ENCODE peak calls at places on chromosomes 16 and 17, in six cellular contexts. One of them, this sample, is unnamed.

GRCh38 chr17:17305282-17305801 is 2.2 kb downstream of the NT5M start:
- DNase-seq in lung: no peak
- DNase-seq in stomach: no peak
- DNase-seq in DND-41: peak; percentile 82
- DNase-seq in naive thymus-derived CD4-positive, alpha-beta T cell: peak; percentile 58
- DNase-seq in Karpas-422: peak; percentile 91
- DNase-seq in this sample: peak; percentile 36

GRCh38 chr17:74822329-74823175 is 37.1 kb downstream of the GRIN2C start:
- DNase-seq in lung: no peak
- DNase-seq in Karpas-422: no peak
- DNase-seq in naive thymus-derived CD4-positive, alpha-beta T cell: no peak
- DNase-seq in stomach: no peak
- DNase-seq in DND-41: no peak
- DNase-seq in this sample: peak; percentile 14

GRCh38 chr17:15233022-15233805 is 31.9 kb downstream of the PMP22 start:
- DNase-seq in lung: no peak
- DNase-seq in stomach: no peak
- DNase-seq in DND-41: no peak
- DNase-seq in Karpas-422: peak; percentile 61
- DNase-seq in naive thymus-derived CD4-positive, alpha-beta T cell: no peak
- DNase-seq in this sample: no peak

GRCh38 chr17:81121841-81122733 is 43.2 kb upstream of the PVALEF start:
- DNase-seq in lung: no peak
- DNase-seq in stomach: no peak
- DNase-seq in naive thymus-derived CD4-positive, alpha-beta T cell: no peak
- DNase-seq in Karpas-422: no peak
- DNase-seq in DND-41: no peak
- DNase-seq in this sample: no peak

GRCh38 chr16:56700195-56700594 is 17.9 kb downstream of the MT1X start:
- DNase-seq in stomach: no peak
- DNase-seq in lung: no peak
- DNase-seq in naive thymus-derived CD4-positive, alpha-beta T cell: no peak
- DNase-seq in Karpas-422: no peak
- DNase-seq in DND-41: no peak
- DNase-seq in this sample: no peak

GRCh38 chr17:45432405-45433113 is at the start of gene ARHGAP27:
- DNase-seq in lung: peak; percentile 69
- DNase-seq in DND-41: no peak
- DNase-seq in naive thymus-derived CD4-positive, alpha-beta T cell: no peak
- DNase-seq in Karpas-422: peak; percentile 59
- DNase-seq in stomach: peak; percentile 54
- DNase-seq in this sample: no peak

GRCh38 chr17:39674702-39675389 is 6.6 kb downstream of the PNMT start:
- DNase-seq in lung: no peak
- DNase-seq in DND-41: no peak
- DNase-seq in naive thymus-derived CD4-positive, alpha-beta T cell: no peak
- DNase-seq in Karpas-422: peak; percentile 86
- DNase-seq in stomach: peak; percentile 57
- DNase-seq in this sample: no peak

GRCh38 chr16:4679854-4680636 is 13.3 kb upstream of the NUDT16L1 start:
- DNase-seq in DND-41: no peak
- DNase-seq in stomach: peak; percentile 91
- DNase-seq in lung: peak; percentile 88
- DNase-seq in naive thymus-derived CD4-positive, alpha-beta T cell: no peak
- DNase-seq in Karpas-422: no peak
- DNase-seq in this sample: no peak

GRCh38 chr17:19647697-19648474 is 665 bp upstream of the ALDH3A2 start:
- DNase-seq in naive thymus-derived CD4-positive, alpha-beta T cell: peak; percentile 1
- DNase-seq in DND-41: no peak
- DNase-seq in lung: peak; percentile 72
- DNase-seq in stomach: peak; percentile 54
- DNase-seq in Karpas-422: no peak
- DNase-seq in this sample: peak; percentile 4

GRCh38 chr17:40303009-40303657 is 5.8 kb upstream of the RARA start:
- DNase-seq in naive thymus-derived CD4-positive, alpha-beta T cell: peak; percentile 64
- DNase-seq in stomach: peak; percentile 54
- DNase-seq in lung: peak; percentile 57
- DNase-seq in DND-41: peak; percentile 60
- DNase-seq in Karpas-422: peak; percentile 81
- DNase-seq in this sample: peak; percentile 66

GRCh38 chr16:74107795-74108610 is 188.6 kb upstream of the PSMD7 start:
- DNase-seq in naive thymus-derived CD4-positive, alpha-beta T cell: peak; percentile 11
- DNase-seq in stomach: peak; percentile 69
- DNase-seq in DND-41: peak; percentile 66
- DNase-seq in lung: peak; percentile 53
- DNase-seq in Karpas-422: peak; percentile 82
- DNase-seq in this sample: peak; percentile 13

GRCh38 chr16:1678500-1679098 is 520 bp downstream of the JPT2 start:
- DNase-seq in stomach: peak; percentile 50
- DNase-seq in naive thymus-derived CD4-positive, alpha-beta T cell: peak; percentile 29
- DNase-seq in lung: peak; percentile 38
- DNase-seq in DND-41: peak; percentile 52
- DNase-seq in Karpas-422: peak; percentile 65
- DNase-seq in this sample: peak; percentile 32

GRCh38 chr16:31298958-31299357 is 39.2 kb downstream of the ITGAM start:
- DNase-seq in Karpas-422: no peak
- DNase-seq in DND-41: no peak
- DNase-seq in naive thymus-derived CD4-positive, alpha-beta T cell: no peak
- DNase-seq in stomach: no peak
- DNase-seq in lung: no peak
- DNase-seq in this sample: no peak

GRCh38 chr17:19334331-19334730 is 28.2 kb downstream of the B9D1 start:
- DNase-seq in lung: no peak
- DNase-seq in DND-41: no peak
- DNase-seq in naive thymus-derived CD4-positive, alpha-beta T cell: no peak
- DNase-seq in stomach: no peak
- DNase-seq in Karpas-422: no peak
- DNase-seq in this sample: no peak

GRCh38 chr16:29825145-29826044 is 5.1 kb downstream of the MVP start:
- DNase-seq in lung: no peak
- DNase-seq in DND-41: no peak
- DNase-seq in Karpas-422: no peak
- DNase-seq in naive thymus-derived CD4-positive, alpha-beta T cell: peak; percentile 43
- DNase-seq in stomach: no peak
- DNase-seq in this sample: peak; percentile 37

DNA sequence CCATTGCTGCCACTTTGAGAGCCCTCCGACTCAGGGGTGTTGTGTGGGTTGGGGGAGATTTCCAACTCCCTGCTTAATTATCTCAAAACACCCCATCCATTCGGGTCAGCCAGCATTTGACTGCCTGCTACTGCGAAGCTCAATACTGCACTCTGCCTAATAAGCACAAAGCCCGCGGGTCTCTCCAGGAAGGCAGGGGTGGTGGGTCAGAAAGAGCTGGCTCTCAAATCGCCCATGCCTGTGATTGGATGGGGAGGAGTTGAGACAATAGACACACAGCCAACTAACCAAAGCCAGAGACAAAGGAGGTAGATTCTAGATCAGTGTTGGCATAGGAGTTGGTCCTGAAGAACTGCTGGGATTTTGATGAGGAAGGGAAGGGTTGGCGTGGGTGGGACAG is 2.3 kb upstream of the XAF1 start:
- DNase-seq in stomach: no peak
- DNase-seq in lung: no peak
- DNase-seq in DND-41: no peak
- DNase-seq in naive thymus-derived CD4-positive, alpha-beta T cell: no peak
- DNase-seq in Karpas-422: no peak
- DNase-seq in this sample: no peak
- H3K4me1 ChIP-seq in stomach: peaks cover 33% of the 10 kb centered on the region
- H3K4me1 ChIP-seq in lung: peaks cover 10% of the 10 kb centered on the region
- H3K4me1 ChIP-seq in DND-41: peaks cover 60% of the 10 kb centered on the region
- H3K4me1 ChIP-seq in naive thymus-derived CD4-positive, alpha-beta T cell: peaks cover 29% of the 10 kb centered on the region
- H3K4me1 ChIP-seq in Karpas-422: peaks cover 3% of the 10 kb centered on the region
- H3K4me1 ChIP-seq in this sample: peaks cover 47% of the 10 kb centered on the region

DNA sequence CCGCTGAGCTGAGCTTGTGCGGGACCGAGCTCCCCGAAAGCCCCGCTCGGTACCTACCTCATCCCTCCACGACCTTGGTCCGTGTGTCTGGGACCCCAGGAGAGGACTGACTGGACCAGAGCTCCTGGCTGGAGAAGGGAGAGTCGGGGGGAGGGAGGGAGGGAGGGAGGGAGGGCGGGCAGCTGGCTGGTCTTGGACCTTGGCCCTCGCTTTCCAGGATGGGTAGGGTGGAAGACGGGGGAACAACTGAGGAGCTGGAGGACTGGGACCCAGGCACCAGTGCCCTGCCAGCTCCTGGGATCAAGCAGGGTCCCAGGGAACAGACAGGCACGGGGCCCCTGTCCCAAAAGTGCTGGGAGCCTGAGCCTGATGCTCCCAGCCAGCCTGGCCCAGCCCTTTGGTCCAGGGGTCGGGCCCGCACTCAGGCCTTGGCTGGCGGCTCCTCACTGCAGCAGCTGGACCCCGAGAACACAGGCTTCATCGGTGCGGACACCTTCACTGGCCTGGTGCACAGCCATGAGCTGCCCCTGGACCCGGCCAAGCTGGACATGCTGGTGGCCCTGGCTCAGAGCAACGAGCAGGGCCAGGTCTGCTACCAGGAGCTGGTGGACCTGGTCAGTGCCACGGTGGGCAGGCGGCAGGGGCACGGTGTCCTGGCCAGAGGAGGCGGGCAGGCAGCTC is 553 bp downstream of the RHBDL1 start:
- DNase-seq in naive thymus-derived CD4-positive, alpha-beta T cell: no peak
- DNase-seq in Karpas-422: no peak
- DNase-seq in lung: no peak
- DNase-seq in stomach: no peak
- DNase-seq in DND-41: no peak
- DNase-seq in this sample: no peak
- H3K4me3 ChIP-seq in naive thymus-derived CD4-positive, alpha-beta T cell: no peak overlapping the region
- H3K4me3 ChIP-seq in Karpas-422: no peak overlapping the region
- H3K4me3 ChIP-seq in lung: no peak overlapping the region
- H3K4me3 ChIP-seq in stomach: peak overlapping the region; percentile 38
- H3K4me3 ChIP-seq in DND-41: no peak overlapping the region
- H3K4me3 ChIP-seq in this sample: no peak overlapping the region

GRCh38 chr16:10938844-10939648 is 3.2 kb downstream of the DEXI start:
- DNase-seq in lung: no peak
- DNase-seq in naive thymus-derived CD4-positive, alpha-beta T cell: no peak
- DNase-seq in DND-41: no peak
- DNase-seq in stomach: no peak
- DNase-seq in Karpas-422: no peak
- DNase-seq in this sample: no peak

GRCh38 chr16:10937068-10937859 is 5.0 kb downstream of the DEXI start:
- DNase-seq in DND-41: no peak
- DNase-seq in naive thymus-derived CD4-positive, alpha-beta T cell: no peak
- DNase-seq in stomach: peak; percentile 71
- DNase-seq in Karpas-422: no peak
- DNase-seq in lung: no peak
- DNase-seq in this sample: no peak

GRCh38 chr16:10939649-10940206 is 2.5 kb downstream of the DEXI start:
- DNase-seq in lung: no peak
- DNase-seq in stomach: no peak
- DNase-seq in DND-41: no peak
- DNase-seq in Karpas-422: no peak
- DNase-seq in naive thymus-derived CD4-positive, alpha-beta T cell: no peak
- DNase-seq in this sample: no peak

GRCh38 chr16:10936585-10936984 is 5.7 kb downstream of the DEXI start:
- DNase-seq in Karpas-422: no peak
- DNase-seq in stomach: no peak
- DNase-seq in lung: no peak
- DNase-seq in naive thymus-derived CD4-positive, alpha-beta T cell: no peak
- DNase-seq in DND-41: no peak
- DNase-seq in this sample: no peak

DNA sequence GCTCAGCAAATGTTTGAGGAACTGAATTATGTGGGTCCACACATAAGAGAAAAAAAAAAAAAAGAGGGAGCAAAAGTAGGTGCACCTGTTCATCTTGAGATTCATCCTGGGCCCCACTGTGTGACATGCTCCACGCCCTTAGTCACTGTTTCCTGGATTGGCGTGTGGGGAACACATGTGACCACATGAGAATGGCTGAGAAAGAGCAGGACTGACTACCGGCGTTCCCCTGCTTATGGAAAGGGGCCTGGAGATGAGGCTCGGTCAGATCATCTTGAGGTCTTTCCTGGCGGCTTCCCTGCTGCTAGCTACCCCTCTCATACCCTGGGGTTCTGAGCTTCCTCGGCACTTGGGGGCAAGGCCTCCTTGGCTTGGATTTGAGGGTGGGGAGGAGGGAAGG is 3.9 kb downstream of the DEXI start:
- DNase-seq in naive thymus-derived CD4-positive, alpha-beta T cell: no peak
- DNase-seq in stomach: no peak
- DNase-seq in Karpas-422: no peak
- DNase-seq in lung: no peak
- DNase-seq in DND-41: no peak
- DNase-seq in this sample: no peak
- H3K27ac ChIP-seq in naive thymus-derived CD4-positive, alpha-beta T cell: no peak overlapping the region
- H3K27ac ChIP-seq in stomach: peak overlapping the region; percentile 38
- H3K27ac ChIP-seq in Karpas-422: peak overlapping the region; percentile 91
- H3K27ac ChIP-seq in lung: peak overlapping the region; percentile 57
- H3K27ac ChIP-seq in DND-41: no peak overlapping the region
- H3K27ac ChIP-seq in this sample: no peak overlapping the region

GRCh38 chr16:53924311-53924860 is 220.4 kb downstream of the FTO start:
- DNase-seq in DND-41: no peak
- DNase-seq in lung: no peak
- DNase-seq in stomach: no peak
- DNase-seq in Karpas-422: no peak
- DNase-seq in naive thymus-derived CD4-positive, alpha-beta T cell: no peak
- DNase-seq in this sample: no peak

GRCh38 chr16:53925011-53925410 is 221.1 kb downstream of the FTO start:
- DNase-seq in stomach: no peak
- DNase-seq in naive thymus-derived CD4-positive, alpha-beta T cell: no peak
- DNase-seq in DND-41: peak; percentile 44
- DNase-seq in Karpas-422: no peak
- DNase-seq in lung: no peak
- DNase-seq in this sample: no peak

GRCh38 chr16:53922067-53922804 is 218.3 kb downstream of the FTO start:
- DNase-seq in lung: no peak
- DNase-seq in stomach: no peak
- DNase-seq in Karpas-422: no peak
- DNase-seq in DND-41: no peak
- DNase-seq in naive thymus-derived CD4-positive, alpha-beta T cell: no peak
- DNase-seq in this sample: no peak

GRCh38 chr16:53921042-53921441 is 217.1 kb downstream of the FTO start:
- DNase-seq in DND-41: no peak
- DNase-seq in lung: no peak
- DNase-seq in naive thymus-derived CD4-positive, alpha-beta T cell: no peak
- DNase-seq in stomach: no peak
- DNase-seq in Karpas-422: no peak
- DNase-seq in this sample: no peak

DNA sequence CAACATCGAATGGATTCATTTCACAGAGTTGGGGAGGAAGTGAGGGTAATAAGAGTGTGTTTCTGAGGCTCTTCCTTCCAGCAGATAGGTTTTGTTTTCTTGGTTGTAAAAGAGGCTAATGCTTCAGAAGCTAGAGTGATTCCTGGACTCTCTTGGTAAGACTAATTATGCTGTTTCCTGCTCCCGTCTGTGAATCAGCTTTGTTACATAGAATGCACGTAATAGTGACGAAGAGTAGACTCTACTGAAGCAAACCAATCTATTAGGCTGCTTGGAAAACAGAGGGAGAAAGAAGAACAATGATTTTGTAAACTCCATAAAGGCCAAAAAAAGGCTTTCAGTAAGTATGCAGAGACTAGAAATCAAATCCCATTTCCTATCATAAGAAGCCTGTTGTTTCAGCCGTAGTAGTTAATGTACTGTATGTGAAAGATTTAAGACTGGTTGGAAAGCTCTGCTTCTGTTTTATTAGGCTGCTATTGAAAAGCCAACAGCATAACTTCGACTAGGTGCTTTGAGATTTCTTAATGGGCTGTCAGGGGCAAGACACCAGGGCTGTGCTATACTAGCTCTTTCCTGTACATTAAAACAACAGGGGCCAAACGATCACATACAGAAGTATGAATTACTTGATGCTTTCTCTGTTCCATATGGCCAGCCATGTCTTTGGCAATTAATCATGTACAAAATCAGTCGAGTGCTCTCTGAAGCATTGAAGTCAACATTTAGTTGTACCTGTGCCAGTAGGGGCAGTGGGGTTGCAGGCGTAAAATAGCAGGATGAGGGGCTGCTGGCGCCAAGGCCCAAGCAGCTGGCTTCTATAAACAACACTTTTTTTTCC is 219.1 kb downstream of the FTO start:
- DNase-seq in lung: no peak
- DNase-seq in DND-41: no peak
- DNase-seq in Karpas-422: no peak
- DNase-seq in naive thymus-derived CD4-positive, alpha-beta T cell: no peak
- DNase-seq in stomach: no peak
- DNase-seq in this sample: no peak
- H3K4me1 ChIP-seq in lung: peaks cover 4% of the 10 kb centered on the region
- H3K4me1 ChIP-seq in DND-41: peaks cover 46% of the 10 kb centered on the region
- H3K4me1 ChIP-seq in Karpas-422: peaks cover 10% of the 10 kb centered on the region
- H3K4me1 ChIP-seq in naive thymus-derived CD4-positive, alpha-beta T cell: no peaks in the 10 kb centered on the region
- H3K4me1 ChIP-seq in stomach: no peaks in the 10 kb centered on the region
- H3K4me1 ChIP-seq in this sample: no peaks in the 10 kb centered on the region

This sample was measured in CD4-positive, alpha-beta memory T cell.